ENCODE peak calls at places on chromosomes 16 and 17, in four cellular contexts. S is OCI-LY7; G is activated CD8-positive, alpha-beta T cell treated with anti-CD3 and anti-CD28 coated beads for 36 hours; W is tibial nerve. Y is an unnamed sample.

GRCh38 chr16:88781140-88782077 is 3.6 kb downstream of the PIEZO1 start:
- DNase-seq in S (peak), W (no peak), G (peak), Y (no peak)

GRCh38 chr17:49252148-49252682 is 21.6 kb upstream of the PHOSPHO1 start:
- DNase-seq in G (no peak), S (no peak), W (no peak), Y (no peak)

GRCh38 chr16:9092963-9093477 is 1.6 kb downstream of the HAPSTR1 start:
- DNase-seq in G (peak), W (no peak), S (peak), Y (no peak)

GRCh38 chr17:36824678-36825091 is 112.6 kb upstream of the LHX1 start:
- DNase-seq in G (no peak), W (no peak), S (no peak), Y (no peak)

GRCh38 chr17:6815775-6816174 is 15.8 kb downstream of the TEKT1 start:
- DNase-seq in W (no peak), S (no peak), G (no peak), Y (no peak)

GRCh38 chr16:69711115-69711740 is 15.1 kb downstream of the NQO1 start:
- DNase-seq in S (no peak), W (no peak), G (peak), Y (peak)

GRCh38 chr17:14143678-14144077 is 74.4 kb downstream of the COX10 start:
- DNase-seq in W (no peak), G (no peak), S (no peak), Y (no peak)

GRCh38 chr16:81431554-81432353 is 12.9 kb upstream of the CMIP start:
- DNase-seq in S (no peak), W (no peak), G (no peak), Y (no peak)

GRCh38 chr17:29113334-29113733 is 66.9 kb downstream of the MYO18A start:
- DNase-seq in S (peak), G (no peak), W (no peak), Y (no peak)

GRCh38 chr17:31533546-31534155 is 142.2 kb downstream of the RAB11FIP4 start:
- DNase-seq in W (no peak), G (peak), S (peak), Y (no peak)

GRCh38 chr16:268141-269053 is 7.3 kb downstream of the RGS11 start:
- DNase-seq in W (no peak), S (no peak), G (no peak), Y (no peak)

GRCh38 chr16:11603331-11603750 is 16.6 kb upstream of the LITAF start:
- DNase-seq in W (no peak), G (no peak), S (no peak), Y (peak)

GRCh38 chr17:33291248-33292183 is 1.6 kb downstream of the ASIC2 start:
- DNase-seq in W (no peak), S (no peak), G (no peak), Y (no peak)

GRCh38 chr16:27114006-27114405 is 47.3 kb downstream of the C16orf82 start:
- DNase-seq in W (no peak), S (no peak), G (no peak), Y (peak)

GRCh38 chr17:55635253-55635766 is 87.4 kb downstream of the TMEM100 start:
- DNase-seq in W (no peak), G (no peak), S (no peak), Y (no peak)

GRCh38 chr16:64983983-64984382 is 137.9 kb downstream of the CDH11 start:
- DNase-seq in G (no peak), S (peak), W (no peak), Y (peak)

GRCh38 chr17:66549312-66549705 is 246.9 kb downstream of the PRKCA start:
- DNase-seq in W (no peak), G (no peak), S (no peak), Y (no peak)

GRCh38 chr17:8186446-8186786 is 3.6 kb downstream of the BORCS6 start:
- DNase-seq in G (no peak), S (no peak), W (no peak), Y (no peak)

GRCh38 chr16:84120023-84120422 is 3.3 kb upstream of the MBTPS1 start:
- DNase-seq in S (no peak), G (no peak), W (no peak), Y (no peak)

GRCh38 chr17:63699638-63700527 is at the start of gene LIMD2:
- DNase-seq in W (no peak), G (peak), S (peak), Y (no peak)

GRCh38 chr16:88634994-88635670 is 3.2 kb upstream of the IL17C start:
- DNase-seq in G (peak), S (no peak), W (no peak), Y (no peak)

GRCh38 chr16:11580451-11581086 is 6.2 kb downstream of the LITAF start:
- DNase-seq in W (no peak), G (no peak), S (no peak), Y (no peak)

GRCh38 chr16:47872228-47872627 is 283.6 kb downstream of the ABCC12 start:
- DNase-seq in G (no peak), S (no peak), W (no peak), Y (no peak)

GRCh38 chr17:76138234-76138895 is 2.7 kb downstream of the FOXJ1 start:
- DNase-seq in G (no peak), W (no peak), S (no peak), Y (no peak)

GRCh38 chr16:86215233-86215978 is 294.9 kb upstream of the FOXF1 start:
- DNase-seq in S (no peak), G (no peak), W (no peak), Y (no peak)

GRCh38 chr16:79599256-79599836 is 1.2 kb downstream of the MAF start:
- DNase-seq in G (peak), S (no peak), W (no peak), Y (no peak)

GRCh38 chr17:83133302-83134121 is 54.1 kb downstream of the METRNL start:
- DNase-seq in S (no peak), W (no peak), G (no peak), Y (peak)

DNA sequence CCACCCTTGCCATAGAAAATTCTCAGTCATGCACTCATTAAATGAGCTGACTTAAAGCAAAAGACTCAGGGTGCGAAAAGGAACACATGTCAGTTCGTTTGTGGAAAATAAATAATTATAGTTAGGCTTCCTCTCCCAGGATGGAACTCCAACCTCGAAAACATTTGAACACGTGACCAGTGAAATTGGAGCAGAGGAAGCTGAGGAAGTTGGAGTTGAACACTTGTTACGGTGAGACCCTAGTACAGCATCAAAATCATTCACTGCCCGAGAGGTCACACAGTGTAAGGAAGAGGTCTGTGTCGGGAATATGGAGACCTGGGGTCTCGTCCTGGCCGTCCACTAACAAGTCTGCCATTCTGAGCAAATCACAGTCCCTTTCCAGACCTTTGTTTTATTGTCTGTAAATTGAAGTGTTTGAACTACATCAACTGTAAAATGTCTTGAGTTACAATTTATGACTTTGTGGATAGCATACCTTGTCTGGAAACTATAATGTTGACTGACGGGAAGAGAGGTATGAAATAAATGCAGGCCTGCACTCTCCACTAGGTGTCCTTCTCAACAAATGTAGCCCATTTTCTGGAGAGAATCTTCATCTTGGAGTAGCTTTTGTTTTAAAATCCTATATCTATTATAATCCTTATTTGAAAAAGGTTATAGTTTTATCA is 7.7 kb downstream of the PSMD7 start:
- DNase-seq in W (no peak), S (peak), G (no peak), Y (no peak)
- TF ChIP-seq CTCF in W (no peak), S (peak), G (peak), Y (peak)

GRCh38 chr16:66278111-66278531 is 88.4 kb upstream of the CDH5 start:
- DNase-seq in S (no peak), G (no peak), W (no peak), Y (peak)

GRCh38 chr16:66274335-66275110 is 92.0 kb upstream of the CDH5 start:
- DNase-seq in G (peak), S (peak), W (no peak), Y (peak)

GRCh38 chr16:66273644-66274334 is 92.7 kb upstream of the CDH5 start:
- DNase-seq in W (no peak), G (no peak), S (no peak), Y (peak)

GRCh38 chr16:66277311-66278070 is 89.0 kb upstream of the CDH5 start:
- DNase-seq in S (no peak), W (no peak), G (no peak), Y (peak)

DNA sequence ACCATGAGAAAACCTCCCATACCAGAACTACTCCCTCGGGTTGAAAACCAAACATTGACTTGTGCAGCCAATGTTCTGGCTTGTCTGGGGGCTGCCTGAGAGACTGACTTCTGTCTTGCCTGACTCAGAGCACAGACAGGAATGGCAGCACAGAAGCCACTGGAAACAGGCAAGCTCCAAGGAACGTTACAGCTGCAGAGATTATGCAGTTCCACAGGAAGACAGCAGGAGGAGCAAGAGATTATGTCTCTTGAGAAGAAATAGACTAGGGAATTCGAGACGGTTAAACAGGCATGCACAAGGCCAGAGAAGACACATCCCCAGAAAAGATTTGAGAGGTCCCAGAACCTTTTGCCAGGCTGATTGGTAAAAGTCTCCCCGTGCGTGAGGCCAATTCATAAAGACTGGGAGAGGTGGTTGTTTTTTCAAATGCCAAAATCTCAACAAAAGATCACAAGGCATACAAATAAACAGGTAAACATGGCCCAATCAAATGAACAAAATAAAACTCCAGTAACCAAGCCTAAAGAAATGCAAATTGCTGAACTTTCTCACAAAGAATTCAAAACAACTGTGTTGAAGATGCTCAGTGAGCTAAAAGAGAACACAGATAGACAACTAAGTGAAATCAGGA is 90.6 kb upstream of the CDH5 start:
- DNase-seq in W (no peak), S (peak), G (peak), Y (peak)
- TF ChIP-seq CTCF in W (peak), S (peak), G (peak), Y (peak)

DNA sequence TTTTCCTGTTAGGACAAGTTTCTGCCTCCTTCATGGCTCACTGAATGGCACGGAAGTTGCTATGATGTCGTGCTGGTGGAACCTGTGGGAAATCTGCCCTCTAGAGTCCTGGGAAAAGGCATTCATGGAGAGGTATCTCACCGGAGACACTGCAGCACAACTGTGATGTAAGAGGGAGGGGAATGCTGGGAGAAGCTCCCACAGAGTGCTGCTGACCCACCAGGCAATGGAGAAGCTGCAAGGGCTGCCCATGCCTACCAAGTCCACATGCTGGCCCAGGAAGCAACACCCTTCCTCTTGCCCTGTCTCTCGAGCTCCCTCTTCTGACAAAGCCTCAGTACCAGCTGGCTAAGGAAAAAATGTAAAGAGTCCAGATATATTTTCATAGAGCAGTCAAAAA is 45.2 kb upstream of the SLC5A11 start:
- DNase-seq in G (no peak), S (no peak), W (no peak), Y (no peak)
- TF ChIP-seq CTCF in G (no peak), S (no peak), W (no peak), Y (peak)

DNA sequence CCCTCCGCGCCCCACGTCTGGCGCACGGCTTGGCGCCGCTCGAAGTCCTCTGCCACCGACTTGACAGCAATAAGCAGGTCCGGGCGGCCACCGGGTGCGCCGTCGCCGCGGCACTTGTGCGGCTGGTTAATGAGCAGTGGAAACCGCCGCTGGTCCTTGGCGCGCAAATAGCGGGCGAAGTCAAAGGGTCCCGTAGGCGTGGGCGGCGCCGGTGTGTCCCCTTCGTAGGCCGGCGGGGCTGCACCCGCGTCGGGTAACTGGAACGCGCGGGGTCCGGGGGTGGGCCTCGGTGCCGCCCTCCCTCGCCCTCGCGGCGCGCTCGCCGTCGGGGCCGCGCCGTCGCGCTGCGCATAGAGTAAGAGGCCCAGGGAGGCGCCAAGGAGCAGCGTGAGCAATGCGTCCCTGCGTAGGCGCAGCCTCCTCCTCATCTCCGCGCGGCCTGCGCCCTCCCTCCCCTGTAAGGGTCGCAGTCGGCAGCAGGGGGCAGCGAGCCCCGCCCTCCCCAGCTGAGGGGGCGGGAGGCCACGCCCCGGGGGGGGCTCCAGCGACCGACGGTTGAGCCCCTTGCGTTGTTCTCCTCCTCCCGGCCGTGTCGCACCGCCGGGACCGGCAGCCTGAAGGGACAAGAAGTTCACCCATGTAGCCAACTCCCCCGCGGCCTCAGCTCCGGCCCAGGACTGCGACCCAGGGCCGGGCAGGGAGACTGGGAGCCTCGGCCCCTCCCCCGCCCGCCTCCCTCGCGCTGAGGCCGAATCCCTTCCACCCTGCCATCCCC is 553 bp downstream of the B3GNT9 start:
- DNase-seq in G (peak), S (no peak), W (no peak), Y (no peak)
- TF ChIP-seq CTCF in G (peak), S (no peak), W (no peak), Y (peak)

Y was measured in osteocyte.